ENCODE peak calls at places on chromosomes 11 and 22, in seven cellular contexts. A is NCI-H1417; K is NCI-H82; J is activated CD4-positive, alpha-beta memory T cell treated with anti-CD3 and anti-CD28 coated beads for 36 hours; X is Ammon's horn; Z is AG20443; G is stimulated activated CD8-positive, alpha-beta memory T cell treated with anti-CD3 and anti-CD28 coated beads, Interleukin-4, amount 100 ng/mL, for 4 hours. I is an unnamed sample.

GRCh38 chr11:69425895-69426544 is 55.4 kb upstream of the LINC01488 start:
- DNase-seq in A (no peak), K (no peak), J (peak; percentile 66), X (no peak), Z (no peak), G (no peak), I (no peak)

GRCh38 chr11:111785076-111785475 is 18.9 kb upstream of the PPP2R1B start:
- DNase-seq in A (no peak), K (no peak), J (no peak), X (no peak), Z (no peak), G (no peak), I (peak; percentile 16)

GRCh38 chr11:59273008-59273841 is 60.5 kb upstream of the MPEG1 start:
- DNase-seq in A (peak; percentile 21), K (no peak), J (no peak), X (no peak), Z (no peak), G (no peak), I (no peak)

GRCh38 chr22:34645375-34645774 is 420.6 kb upstream of the ISX start:
- DNase-seq in A (no peak), K (peak; percentile 26), J (no peak), X (no peak), Z (no peak), G (no peak), I (no peak)

GRCh38 chr22:23404689-23405365 is 175.3 kb downstream of the IGLL1 start:
- DNase-seq in A (no peak), K (no peak), J (no peak), X (no peak), Z (peak; percentile 52), G (no peak), I (no peak)

GRCh38 chr11:71244116-71244815 is 8.1 kb downstream of the SHANK2 start:
- DNase-seq in A (no peak), K (no peak), J (no peak), X (no peak), Z (peak; percentile 66), G (no peak), I (no peak)

GRCh38 chr11:35043933-35044332 is 95.0 kb upstream of the CD44 start:
- DNase-seq in A (peak; percentile 10), K (no peak), J (no peak), X (peak; percentile 35), Z (no peak), G (no peak), I (no peak)

GRCh38 chr22:49967333-49968241 is 7.0 kb downstream of the PIM3 start:
- DNase-seq in A (no peak), K (no peak), J (peak; percentile 27), X (peak; percentile 78), Z (no peak), G (no peak), I (no peak)

GRCh38 chr11:65316979-65317786 is 2.5 kb downstream of the CDC42EP2 start:
- DNase-seq in A (peak; percentile 72), K (peak; percentile 50), J (no peak), X (no peak), Z (peak; percentile 61), G (no peak), I (peak; percentile 42)

GRCh38 chr22:47204002-47204979 is 441.8 kb downstream of the TBC1D22A start:
- DNase-seq in A (no peak), K (no peak), J (no peak), X (no peak), Z (peak; percentile 11), G (no peak), I (no peak)

GRCh38 chr11:69880803-69881445 is 61.7 kb upstream of the FGF3 start:
- DNase-seq in A (no peak), K (no peak), J (no peak), X (no peak), Z (no peak), G (no peak), I (no peak)

GRCh38 chr11:70077411-70078094 is 564 bp upstream of the ANO1 start:
- DNase-seq in A (no peak), K (no peak), J (no peak), X (no peak), Z (no peak), G (no peak), I (no peak)

GRCh38 chr11:125925247-125925740 is 20.6 kb upstream of the VSIG10L2 start:
- DNase-seq in A (no peak), K (no peak), J (no peak), X (no peak), Z (no peak), G (no peak), I (no peak)

GRCh38 chr11:77322926-77323590 is 21.6 kb upstream of the GDPD4 start:
- DNase-seq in A (no peak), K (no peak), J (no peak), X (peak; percentile 6), Z (no peak), G (no peak), I (no peak)

GRCh38 chr11:73241300-73241699 is 23.2 kb downstream of the P2RY2 start:
- DNase-seq in A (no peak), K (no peak), J (no peak), X (no peak), Z (no peak), G (no peak), I (no peak)

GRCh38 chr11:106322111-106322510 is 244.6 kb downstream of the AASDHPPT start:
- DNase-seq in A (no peak), K (no peak), J (no peak), X (no peak), Z (no peak), G (no peak), I (no peak)

GRCh38 chr11:45651841-45652745 is 13.3 kb downstream of the CHST1 start:
- DNase-seq in A (no peak), K (no peak), J (peak; percentile 6), X (no peak), Z (no peak), G (no peak), I (no peak)

GRCh38 chr11:68282141-68282860 is 10.5 kb upstream of the C11orf24 start:
- DNase-seq in A (no peak), K (no peak), J (peak; percentile 72), X (no peak), Z (no peak), G (no peak), I (no peak)

I was measured in DMS79.